ENCODE peak calls at places on chromosomes 12 and 14, in ten cellular contexts. One of them, this sample, is unnamed.

GRCh38 chr14:92099802-92100201 is 6.6 kb downstream of the ATXN3 start:
- DNase-seq in cardiac fibroblast: no peak
- DNase-seq in GM20000: no peak
- DNase-seq in adrenal gland: no peak
- DNase-seq in AG09309: no peak
- DNase-seq in ELF-1: no peak
- DNase-seq in non-pigmented ciliary epithelial cell: no peak
- DNase-seq in Calu3: no peak
- DNase-seq in stimulated activated CD8-positive, alpha-beta memory T cell treated with anti-CD3 and anti-CD28 coated beads, Interleukin-12 subunit alpha, Interleukin-12 subunit beta, amount 100 ng/mL, for 1 hour: no peak
- DNase-seq in esophagus squamous epithelium: no peak
- DNase-seq in this sample: no peak

GRCh38 chr12:110689601-110690430 is 901 bp upstream of the HVCN1 start:
- DNase-seq in cardiac fibroblast: no peak
- DNase-seq in GM20000: peak
- DNase-seq in Calu3: peak
- DNase-seq in adrenal gland: no peak
- DNase-seq in stimulated activated CD8-positive, alpha-beta memory T cell treated with anti-CD3 and anti-CD28 coated beads, Interleukin-12 subunit alpha, Interleukin-12 subunit beta, amount 100 ng/mL, for 1 hour: peak
- DNase-seq in non-pigmented ciliary epithelial cell: no peak
- DNase-seq in ELF-1: peak
- DNase-seq in esophagus squamous epithelium: no peak
- DNase-seq in AG09309: no peak
- DNase-seq in this sample: no peak

GRCh38 chr14:103517626-103518415 is 4.8 kb downstream of the CKB start:
- DNase-seq in GM20000: no peak
- DNase-seq in ELF-1: no peak
- DNase-seq in AG09309: no peak
- DNase-seq in stimulated activated CD8-positive, alpha-beta memory T cell treated with anti-CD3 and anti-CD28 coated beads, Interleukin-12 subunit alpha, Interleukin-12 subunit beta, amount 100 ng/mL, for 1 hour: no peak
- DNase-seq in cardiac fibroblast: no peak
- DNase-seq in esophagus squamous epithelium: no peak
- DNase-seq in non-pigmented ciliary epithelial cell: no peak
- DNase-seq in Calu3: no peak
- DNase-seq in adrenal gland: peak
- DNase-seq in this sample: no peak

GRCh38 chr12:95168746-95169145 is 48.5 kb downstream of the FGD6 start:
- DNase-seq in esophagus squamous epithelium: no peak
- DNase-seq in ELF-1: no peak
- DNase-seq in AG09309: no peak
- DNase-seq in GM20000: no peak
- DNase-seq in Calu3: no peak
- DNase-seq in stimulated activated CD8-positive, alpha-beta memory T cell treated with anti-CD3 and anti-CD28 coated beads, Interleukin-12 subunit alpha, Interleukin-12 subunit beta, amount 100 ng/mL, for 1 hour: no peak
- DNase-seq in non-pigmented ciliary epithelial cell: no peak
- DNase-seq in adrenal gland: no peak
- DNase-seq in cardiac fibroblast: no peak
- DNase-seq in this sample: no peak

GRCh38 chr12:113152835-113153814 is 3.6 kb downstream of the CFAP73 start:
- DNase-seq in GM20000: peak
- DNase-seq in adrenal gland: peak
- DNase-seq in stimulated activated CD8-positive, alpha-beta memory T cell treated with anti-CD3 and anti-CD28 coated beads, Interleukin-12 subunit alpha, Interleukin-12 subunit beta, amount 100 ng/mL, for 1 hour: no peak
- DNase-seq in esophagus squamous epithelium: no peak
- DNase-seq in AG09309: peak
- DNase-seq in cardiac fibroblast: peak
- DNase-seq in non-pigmented ciliary epithelial cell: peak
- DNase-seq in Calu3: peak
- DNase-seq in ELF-1: peak
- DNase-seq in this sample: no peak

GRCh38 chr12:103799504-103800251 is 41.4 kb downstream of the NT5DC3 start:
- DNase-seq in non-pigmented ciliary epithelial cell: no peak
- DNase-seq in Calu3: peak
- DNase-seq in cardiac fibroblast: peak
- DNase-seq in GM20000: no peak
- DNase-seq in ELF-1: no peak
- DNase-seq in esophagus squamous epithelium: no peak
- DNase-seq in stimulated activated CD8-positive, alpha-beta memory T cell treated with anti-CD3 and anti-CD28 coated beads, Interleukin-12 subunit alpha, Interleukin-12 subunit beta, amount 100 ng/mL, for 1 hour: no peak
- DNase-seq in adrenal gland: peak
- DNase-seq in AG09309: no peak
- DNase-seq in this sample: no peak

GRCh38 chr12:105256921-105257320 is 20.9 kb upstream of the APPL2 start:
- DNase-seq in non-pigmented ciliary epithelial cell: no peak
- DNase-seq in ELF-1: no peak
- DNase-seq in esophagus squamous epithelium: no peak
- DNase-seq in stimulated activated CD8-positive, alpha-beta memory T cell treated with anti-CD3 and anti-CD28 coated beads, Interleukin-12 subunit alpha, Interleukin-12 subunit beta, amount 100 ng/mL, for 1 hour: no peak
- DNase-seq in adrenal gland: no peak
- DNase-seq in cardiac fibroblast: peak
- DNase-seq in Calu3: no peak
- DNase-seq in AG09309: peak
- DNase-seq in GM20000: no peak
- DNase-seq in this sample: no peak

GRCh38 chr14:33026850-33027420 is 88.3 kb downstream of the NPAS3 start:
- DNase-seq in Calu3: no peak
- DNase-seq in cardiac fibroblast: peak
- DNase-seq in AG09309: no peak
- DNase-seq in adrenal gland: no peak
- DNase-seq in esophagus squamous epithelium: no peak
- DNase-seq in non-pigmented ciliary epithelial cell: no peak
- DNase-seq in GM20000: no peak
- DNase-seq in stimulated activated CD8-positive, alpha-beta memory T cell treated with anti-CD3 and anti-CD28 coated beads, Interleukin-12 subunit alpha, Interleukin-12 subunit beta, amount 100 ng/mL, for 1 hour: no peak
- DNase-seq in ELF-1: no peak
- DNase-seq in this sample: no peak

GRCh38 chr12:91099373-91099772 is 11.9 kb downstream of the LUM start:
- DNase-seq in esophagus squamous epithelium: no peak
- DNase-seq in Calu3: no peak
- DNase-seq in AG09309: no peak
- DNase-seq in ELF-1: no peak
- DNase-seq in stimulated activated CD8-positive, alpha-beta memory T cell treated with anti-CD3 and anti-CD28 coated beads, Interleukin-12 subunit alpha, Interleukin-12 subunit beta, amount 100 ng/mL, for 1 hour: no peak
- DNase-seq in cardiac fibroblast: no peak
- DNase-seq in non-pigmented ciliary epithelial cell: no peak
- DNase-seq in GM20000: no peak
- DNase-seq in adrenal gland: no peak
- DNase-seq in this sample: no peak

GRCh38 chr14:60757617-60758016 is 23.1 kb downstream of the MNAT1 start:
- DNase-seq in cardiac fibroblast: peak
- DNase-seq in Calu3: no peak
- DNase-seq in AG09309: peak
- DNase-seq in esophagus squamous epithelium: no peak
- DNase-seq in non-pigmented ciliary epithelial cell: no peak
- DNase-seq in ELF-1: no peak
- DNase-seq in adrenal gland: no peak
- DNase-seq in stimulated activated CD8-positive, alpha-beta memory T cell treated with anti-CD3 and anti-CD28 coated beads, Interleukin-12 subunit alpha, Interleukin-12 subunit beta, amount 100 ng/mL, for 1 hour: no peak
- DNase-seq in GM20000: no peak
- DNase-seq in this sample: no peak

GRCh38 chr12:97573901-97574300 is 111.3 kb downstream of the RMST start:
- DNase-seq in non-pigmented ciliary epithelial cell: no peak
- DNase-seq in AG09309: no peak
- DNase-seq in stimulated activated CD8-positive, alpha-beta memory T cell treated with anti-CD3 and anti-CD28 coated beads, Interleukin-12 subunit alpha, Interleukin-12 subunit beta, amount 100 ng/mL, for 1 hour: no peak
- DNase-seq in ELF-1: no peak
- DNase-seq in esophagus squamous epithelium: no peak
- DNase-seq in GM20000: no peak
- DNase-seq in adrenal gland: no peak
- DNase-seq in cardiac fibroblast: no peak
- DNase-seq in Calu3: no peak
- DNase-seq in this sample: no peak

GRCh38 chr14:101469382-101470251 is 91.7 kb upstream of the DIO3 start:
- DNase-seq in AG09309: no peak
- DNase-seq in adrenal gland: no peak
- DNase-seq in stimulated activated CD8-positive, alpha-beta memory T cell treated with anti-CD3 and anti-CD28 coated beads, Interleukin-12 subunit alpha, Interleukin-12 subunit beta, amount 100 ng/mL, for 1 hour: no peak
- DNase-seq in GM20000: no peak
- DNase-seq in cardiac fibroblast: no peak
- DNase-seq in non-pigmented ciliary epithelial cell: no peak
- DNase-seq in ELF-1: no peak
- DNase-seq in esophagus squamous epithelium: no peak
- DNase-seq in Calu3: no peak
- DNase-seq in this sample: no peak

GRCh38 chr14:73729556-73730265 is 15.5 kb upstream of the PNMA1 start:
- DNase-seq in stimulated activated CD8-positive, alpha-beta memory T cell treated with anti-CD3 and anti-CD28 coated beads, Interleukin-12 subunit alpha, Interleukin-12 subunit beta, amount 100 ng/mL, for 1 hour: no peak
- DNase-seq in ELF-1: no peak
- DNase-seq in non-pigmented ciliary epithelial cell: no peak
- DNase-seq in AG09309: no peak
- DNase-seq in GM20000: no peak
- DNase-seq in esophagus squamous epithelium: no peak
- DNase-seq in adrenal gland: no peak
- DNase-seq in cardiac fibroblast: no peak
- DNase-seq in Calu3: no peak
- DNase-seq in this sample: no peak

GRCh38 chr12:4909734-4910501 is at the start of gene KCNA1:
- DNase-seq in AG09309: no peak
- DNase-seq in ELF-1: peak
- DNase-seq in Calu3: no peak
- DNase-seq in stimulated activated CD8-positive, alpha-beta memory T cell treated with anti-CD3 and anti-CD28 coated beads, Interleukin-12 subunit alpha, Interleukin-12 subunit beta, amount 100 ng/mL, for 1 hour: no peak
- DNase-seq in non-pigmented ciliary epithelial cell: no peak
- DNase-seq in GM20000: peak
- DNase-seq in esophagus squamous epithelium: no peak
- DNase-seq in adrenal gland: no peak
- DNase-seq in cardiac fibroblast: peak
- DNase-seq in this sample: no peak

GRCh38 chr14:71698698-71699097 is 233.5 kb upstream of the RGS6 start:
- DNase-seq in GM20000: no peak
- DNase-seq in Calu3: no peak
- DNase-seq in esophagus squamous epithelium: no peak
- DNase-seq in AG09309: no peak
- DNase-seq in cardiac fibroblast: no peak
- DNase-seq in stimulated activated CD8-positive, alpha-beta memory T cell treated with anti-CD3 and anti-CD28 coated beads, Interleukin-12 subunit alpha, Interleukin-12 subunit beta, amount 100 ng/mL, for 1 hour: no peak
- DNase-seq in non-pigmented ciliary epithelial cell: no peak
- DNase-seq in adrenal gland: no peak
- DNase-seq in ELF-1: no peak
- DNase-seq in this sample: no peak

GRCh38 chr12:85509857-85510256 is 229.8 kb downstream of the ALX1 start:
- DNase-seq in non-pigmented ciliary epithelial cell: peak
- DNase-seq in AG09309: no peak
- DNase-seq in Calu3: no peak
- DNase-seq in GM20000: no peak
- DNase-seq in esophagus squamous epithelium: no peak
- DNase-seq in cardiac fibroblast: no peak
- DNase-seq in ELF-1: no peak
- DNase-seq in stimulated activated CD8-positive, alpha-beta memory T cell treated with anti-CD3 and anti-CD28 coated beads, Interleukin-12 subunit alpha, Interleukin-12 subunit beta, amount 100 ng/mL, for 1 hour: no peak
- DNase-seq in adrenal gland: no peak
- DNase-seq in this sample: no peak

GRCh38 chr14:94499673-94500072 is 9.6 kb downstream of the SERPINA12 start:
- DNase-seq in stimulated activated CD8-positive, alpha-beta memory T cell treated with anti-CD3 and anti-CD28 coated beads, Interleukin-12 subunit alpha, Interleukin-12 subunit beta, amount 100 ng/mL, for 1 hour: no peak
- DNase-seq in ELF-1: no peak
- DNase-seq in esophagus squamous epithelium: no peak
- DNase-seq in adrenal gland: no peak
- DNase-seq in GM20000: no peak
- DNase-seq in non-pigmented ciliary epithelial cell: no peak
- DNase-seq in Calu3: no peak
- DNase-seq in AG09309: no peak
- DNase-seq in cardiac fibroblast: no peak
- DNase-seq in this sample: no peak

GRCh38 chr14:69715725-69716482 is 51.0 kb upstream of the SRSF5 start:
- DNase-seq in cardiac fibroblast: peak
- DNase-seq in esophagus squamous epithelium: no peak
- DNase-seq in GM20000: no peak
- DNase-seq in ELF-1: no peak
- DNase-seq in Calu3: peak
- DNase-seq in stimulated activated CD8-positive, alpha-beta memory T cell treated with anti-CD3 and anti-CD28 coated beads, Interleukin-12 subunit alpha, Interleukin-12 subunit beta, amount 100 ng/mL, for 1 hour: no peak
- DNase-seq in non-pigmented ciliary epithelial cell: peak
- DNase-seq in AG09309: peak
- DNase-seq in adrenal gland: peak
- DNase-seq in this sample: no peak

GRCh38 chr12:125983094-125983783 is 918.0 kb downstream of the AACS start:
- DNase-seq in stimulated activated CD8-positive, alpha-beta memory T cell treated with anti-CD3 and anti-CD28 coated beads, Interleukin-12 subunit alpha, Interleukin-12 subunit beta, amount 100 ng/mL, for 1 hour: no peak
- DNase-seq in cardiac fibroblast: no peak
- DNase-seq in Calu3: peak
- DNase-seq in non-pigmented ciliary epithelial cell: peak
- DNase-seq in adrenal gland: no peak
- DNase-seq in AG09309: no peak
- DNase-seq in ELF-1: peak
- DNase-seq in esophagus squamous epithelium: no peak
- DNase-seq in GM20000: no peak
- DNase-seq in this sample: no peak

GRCh38 chr14:42353315-42353714 is 746.6 kb downstream of the LRFN5 start:
- DNase-seq in cardiac fibroblast: no peak
- DNase-seq in esophagus squamous epithelium: no peak
- DNase-seq in non-pigmented ciliary epithelial cell: no peak
- DNase-seq in AG09309: no peak
- DNase-seq in adrenal gland: no peak
- DNase-seq in Calu3: no peak
- DNase-seq in GM20000: peak
- DNase-seq in ELF-1: no peak
- DNase-seq in stimulated activated CD8-positive, alpha-beta memory T cell treated with anti-CD3 and anti-CD28 coated beads, Interleukin-12 subunit alpha, Interleukin-12 subunit beta, amount 100 ng/mL, for 1 hour: no peak
- DNase-seq in this sample: no peak

GRCh38 chr12:92702754-92703679 is at the start of gene PLEKHG7:
- DNase-seq in ELF-1: no peak
- DNase-seq in adrenal gland: no peak
- DNase-seq in cardiac fibroblast: no peak
- DNase-seq in non-pigmented ciliary epithelial cell: no peak
- DNase-seq in AG09309: no peak
- DNase-seq in esophagus squamous epithelium: no peak
- DNase-seq in stimulated activated CD8-positive, alpha-beta memory T cell treated with anti-CD3 and anti-CD28 coated beads, Interleukin-12 subunit alpha, Interleukin-12 subunit beta, amount 100 ng/mL, for 1 hour: no peak
- DNase-seq in Calu3: peak
- DNase-seq in GM20000: peak
- DNase-seq in this sample: peak

GRCh38 chr14:99415496-99416281 is 65.0 kb downstream of the SETD3 start:
- DNase-seq in non-pigmented ciliary epithelial cell: peak
- DNase-seq in adrenal gland: peak
- DNase-seq in Calu3: peak
- DNase-seq in cardiac fibroblast: peak
- DNase-seq in esophagus squamous epithelium: no peak
- DNase-seq in AG09309: peak
- DNase-seq in ELF-1: peak
- DNase-seq in GM20000: peak
- DNase-seq in stimulated activated CD8-positive, alpha-beta memory T cell treated with anti-CD3 and anti-CD28 coated beads, Interleukin-12 subunit alpha, Interleukin-12 subunit beta, amount 100 ng/mL, for 1 hour: peak
- DNase-seq in this sample: no peak

GRCh38 chr14:103232831-103233319 is 101.2 kb upstream of the EIF5 start:
- DNase-seq in AG09309: no peak
- DNase-seq in esophagus squamous epithelium: no peak
- DNase-seq in Calu3: no peak
- DNase-seq in ELF-1: no peak
- DNase-seq in non-pigmented ciliary epithelial cell: no peak
- DNase-seq in cardiac fibroblast: no peak
- DNase-seq in GM20000: no peak
- DNase-seq in adrenal gland: no peak
- DNase-seq in stimulated activated CD8-positive, alpha-beta memory T cell treated with anti-CD3 and anti-CD28 coated beads, Interleukin-12 subunit alpha, Interleukin-12 subunit beta, amount 100 ng/mL, for 1 hour: no peak
- DNase-seq in this sample: no peak

GRCh38 chr12:54958048-54958658 is 26.4 kb downstream of the TESPA1 start:
- DNase-seq in GM20000: peak
- DNase-seq in adrenal gland: peak
- DNase-seq in cardiac fibroblast: peak
- DNase-seq in ELF-1: peak
- DNase-seq in AG09309: peak
- DNase-seq in esophagus squamous epithelium: no peak
- DNase-seq in stimulated activated CD8-positive, alpha-beta memory T cell treated with anti-CD3 and anti-CD28 coated beads, Interleukin-12 subunit alpha, Interleukin-12 subunit beta, amount 100 ng/mL, for 1 hour: peak
- DNase-seq in non-pigmented ciliary epithelial cell: peak
- DNase-seq in Calu3: peak
- DNase-seq in this sample: no peak

GRCh38 chr14:77124345-77125274 is 17.0 kb downstream of the ZDHHC22 start:
- DNase-seq in ELF-1: peak
- DNase-seq in non-pigmented ciliary epithelial cell: no peak
- DNase-seq in stimulated activated CD8-positive, alpha-beta memory T cell treated with anti-CD3 and anti-CD28 coated beads, Interleukin-12 subunit alpha, Interleukin-12 subunit beta, amount 100 ng/mL, for 1 hour: peak
- DNase-seq in AG09309: no peak
- DNase-seq in GM20000: peak
- DNase-seq in esophagus squamous epithelium: no peak
- DNase-seq in Calu3: peak
- DNase-seq in adrenal gland: peak
- DNase-seq in cardiac fibroblast: peak
- DNase-seq in this sample: no peak

GRCh38 chr14:50383618-50384225 is 13.0 kb downstream of the CDKL1 start:
- DNase-seq in Calu3: no peak
- DNase-seq in cardiac fibroblast: peak
- DNase-seq in ELF-1: peak
- DNase-seq in adrenal gland: no peak
- DNase-seq in stimulated activated CD8-positive, alpha-beta memory T cell treated with anti-CD3 and anti-CD28 coated beads, Interleukin-12 subunit alpha, Interleukin-12 subunit beta, amount 100 ng/mL, for 1 hour: no peak
- DNase-seq in esophagus squamous epithelium: no peak
- DNase-seq in GM20000: no peak
- DNase-seq in non-pigmented ciliary epithelial cell: no peak
- DNase-seq in AG09309: no peak
- DNase-seq in this sample: no peak

GRCh38 chr12:124024263-124024678 is 51.3 kb downstream of the ZNF664 start:
- DNase-seq in adrenal gland: no peak
- DNase-seq in stimulated activated CD8-positive, alpha-beta memory T cell treated with anti-CD3 and anti-CD28 coated beads, Interleukin-12 subunit alpha, Interleukin-12 subunit beta, amount 100 ng/mL, for 1 hour: no peak
- DNase-seq in Calu3: no peak
- DNase-seq in AG09309: no peak
- DNase-seq in cardiac fibroblast: no peak
- DNase-seq in ELF-1: no peak
- DNase-seq in GM20000: no peak
- DNase-seq in non-pigmented ciliary epithelial cell: no peak
- DNase-seq in esophagus squamous epithelium: no peak
- DNase-seq in this sample: no peak

GRCh38 chr12:24066865-24067264 is 117.4 kb upstream of the SOX5 start:
- DNase-seq in cardiac fibroblast: peak
- DNase-seq in adrenal gland: no peak
- DNase-seq in GM20000: no peak
- DNase-seq in esophagus squamous epithelium: no peak
- DNase-seq in non-pigmented ciliary epithelial cell: peak
- DNase-seq in Calu3: no peak
- DNase-seq in ELF-1: no peak
- DNase-seq in AG09309: peak
- DNase-seq in stimulated activated CD8-positive, alpha-beta memory T cell treated with anti-CD3 and anti-CD28 coated beads, Interleukin-12 subunit alpha, Interleukin-12 subunit beta, amount 100 ng/mL, for 1 hour: no peak
- DNase-seq in this sample: no peak